ENCODE peak calls at places on chromosome 5, in seven cellular contexts. One of them, this sample, is unnamed.

GRCh38 chr5:2587189-2588031 is 164.1 kb downstream of the IRX2 start:
- DNase-seq in GM23248: no peak
- DNase-seq in left lung: no peak
- DNase-seq in AG04450: no peak
- DNase-seq in aorta: no peak
- DNase-seq in cardiac muscle cell: no peak
- DNase-seq in CD4-positive, CD25-positive, alpha-beta regulatory T cell: no peak
- DNase-seq in this sample: no peak

GRCh38 chr5:139949710-139950109 is 93.4 kb downstream of the NRG2 start:
- DNase-seq in left lung: no peak
- DNase-seq in cardiac muscle cell: no peak
- DNase-seq in GM23248: no peak
- DNase-seq in CD4-positive, CD25-positive, alpha-beta regulatory T cell: no peak
- DNase-seq in AG04450: no peak
- DNase-seq in aorta: no peak
- DNase-seq in this sample: no peak

GRCh38 chr5:169013208-169013728 is 287.7 kb downstream of the SLIT3 start:
- DNase-seq in aorta: no peak
- DNase-seq in left lung: no peak
- DNase-seq in cardiac muscle cell: no peak
- DNase-seq in CD4-positive, CD25-positive, alpha-beta regulatory T cell: no peak
- DNase-seq in AG04450: no peak
- DNase-seq in GM23248: no peak
- DNase-seq in this sample: no peak

GRCh38 chr5:67246108-67246507 is 49.5 kb upstream of the CD180 start:
- DNase-seq in GM23248: peak
- DNase-seq in cardiac muscle cell: peak
- DNase-seq in aorta: no peak
- DNase-seq in CD4-positive, CD25-positive, alpha-beta regulatory T cell: peak
- DNase-seq in AG04450: peak
- DNase-seq in left lung: no peak
- DNase-seq in this sample: no peak

GRCh38 chr5:173885481-173886010 is 2.6 kb upstream of the CPEB4 start:
- DNase-seq in CD4-positive, CD25-positive, alpha-beta regulatory T cell: peak
- DNase-seq in left lung: peak
- DNase-seq in AG04450: no peak
- DNase-seq in GM23248: no peak
- DNase-seq in cardiac muscle cell: peak
- DNase-seq in aorta: no peak
- DNase-seq in this sample: no peak

GRCh38 chr5:60888359-60889061 is 44.4 kb upstream of the ELOVL7 start:
- DNase-seq in cardiac muscle cell: no peak
- DNase-seq in aorta: no peak
- DNase-seq in GM23248: no peak
- DNase-seq in CD4-positive, CD25-positive, alpha-beta regulatory T cell: no peak
- DNase-seq in AG04450: no peak
- DNase-seq in left lung: no peak
- DNase-seq in this sample: no peak

GRCh38 chr5:141785135-141785534 is 93.1 kb downstream of the PCDH1 start:
- DNase-seq in AG04450: no peak
- DNase-seq in CD4-positive, CD25-positive, alpha-beta regulatory T cell: no peak
- DNase-seq in GM23248: no peak
- DNase-seq in cardiac muscle cell: no peak
- DNase-seq in left lung: no peak
- DNase-seq in aorta: no peak
- DNase-seq in this sample: no peak

GRCh38 chr5:112109331-112109993 is 309.6 kb downstream of the EPB41L4A start:
- DNase-seq in AG04450: peak
- DNase-seq in GM23248: peak
- DNase-seq in left lung: peak
- DNase-seq in cardiac muscle cell: peak
- DNase-seq in aorta: no peak
- DNase-seq in CD4-positive, CD25-positive, alpha-beta regulatory T cell: no peak
- DNase-seq in this sample: no peak

GRCh38 chr5:74394924-74395880 is 245.3 kb downstream of the ENC1 start:
- DNase-seq in aorta: no peak
- DNase-seq in left lung: no peak
- DNase-seq in CD4-positive, CD25-positive, alpha-beta regulatory T cell: no peak
- DNase-seq in cardiac muscle cell: no peak
- DNase-seq in AG04450: no peak
- DNase-seq in GM23248: no peak
- DNase-seq in this sample: no peak

GRCh38 chr5:35246928-35247644 is 16.8 kb upstream of the PRLR start:
- DNase-seq in cardiac muscle cell: peak
- DNase-seq in CD4-positive, CD25-positive, alpha-beta regulatory T cell: no peak
- DNase-seq in GM23248: peak
- DNase-seq in AG04450: no peak
- DNase-seq in aorta: peak
- DNase-seq in left lung: no peak
- DNase-seq in this sample: no peak

GRCh38 chr5:142512680-142513042 is 173.2 kb downstream of the FGF1 start:
- DNase-seq in AG04450: no peak
- DNase-seq in left lung: no peak
- DNase-seq in aorta: no peak
- DNase-seq in CD4-positive, CD25-positive, alpha-beta regulatory T cell: no peak
- DNase-seq in GM23248: peak
- DNase-seq in cardiac muscle cell: peak
- DNase-seq in this sample: no peak

GRCh38 chr5:53418844-53419243 is 61.6 kb upstream of the FST start:
- DNase-seq in cardiac muscle cell: peak
- DNase-seq in AG04450: peak
- DNase-seq in left lung: no peak
- DNase-seq in CD4-positive, CD25-positive, alpha-beta regulatory T cell: no peak
- DNase-seq in GM23248: peak
- DNase-seq in aorta: no peak
- DNase-seq in this sample: no peak

GRCh38 chr5:135830384-135831275 is 3.8 kb upstream of the SLC25A48 start:
- DNase-seq in aorta: peak
- DNase-seq in AG04450: no peak
- DNase-seq in cardiac muscle cell: no peak
- DNase-seq in left lung: no peak
- DNase-seq in GM23248: no peak
- DNase-seq in CD4-positive, CD25-positive, alpha-beta regulatory T cell: no peak
- DNase-seq in this sample: no peak

GRCh38 chr5:24005384-24005783 is 498.0 kb downstream of the PRDM9 start:
- DNase-seq in aorta: no peak
- DNase-seq in left lung: no peak
- DNase-seq in CD4-positive, CD25-positive, alpha-beta regulatory T cell: no peak
- DNase-seq in cardiac muscle cell: no peak
- DNase-seq in AG04450: no peak
- DNase-seq in GM23248: peak
- DNase-seq in this sample: no peak

GRCh38 chr5:124847907-124848306 is 101.5 kb upstream of the ZNF608 start:
- DNase-seq in CD4-positive, CD25-positive, alpha-beta regulatory T cell: no peak
- DNase-seq in left lung: no peak
- DNase-seq in cardiac muscle cell: no peak
- DNase-seq in AG04450: no peak
- DNase-seq in aorta: no peak
- DNase-seq in GM23248: no peak
- DNase-seq in this sample: no peak

GRCh38 chr5:8241558-8241957 is 372.6 kb downstream of the MTRR start:
- DNase-seq in cardiac muscle cell: no peak
- DNase-seq in GM23248: no peak
- DNase-seq in CD4-positive, CD25-positive, alpha-beta regulatory T cell: no peak
- DNase-seq in left lung: no peak
- DNase-seq in aorta: no peak
- DNase-seq in AG04450: no peak
- DNase-seq in this sample: no peak

GRCh38 chr5:55600536-55601208 is 65.9 kb upstream of the PLPP1 start:
- DNase-seq in CD4-positive, CD25-positive, alpha-beta regulatory T cell: peak
- DNase-seq in AG04450: no peak
- DNase-seq in aorta: no peak
- DNase-seq in cardiac muscle cell: peak
- DNase-seq in GM23248: peak
- DNase-seq in left lung: no peak
- DNase-seq in this sample: no peak

GRCh38 chr5:180170111-180170809 is 38.8 kb downstream of the RASGEF1C start:
- DNase-seq in GM23248: no peak
- DNase-seq in cardiac muscle cell: no peak
- DNase-seq in aorta: no peak
- DNase-seq in left lung: no peak
- DNase-seq in AG04450: no peak
- DNase-seq in CD4-positive, CD25-positive, alpha-beta regulatory T cell: no peak
- DNase-seq in this sample: no peak

GRCh38 chr5:68287976-68288755 is 72.6 kb downstream of the PIK3R1 start:
- DNase-seq in GM23248: peak
- DNase-seq in CD4-positive, CD25-positive, alpha-beta regulatory T cell: peak
- DNase-seq in AG04450: no peak
- DNase-seq in aorta: peak
- DNase-seq in left lung: peak
- DNase-seq in cardiac muscle cell: peak
- DNase-seq in this sample: peak

GRCh38 chr5:157045601-157046000 is 13.3 kb downstream of the HAVCR1 start:
- DNase-seq in AG04450: no peak
- DNase-seq in cardiac muscle cell: no peak
- DNase-seq in left lung: no peak
- DNase-seq in aorta: no peak
- DNase-seq in CD4-positive, CD25-positive, alpha-beta regulatory T cell: no peak
- DNase-seq in GM23248: no peak
- DNase-seq in this sample: no peak

GRCh38 chr5:78783434-78784130 is 135.0 kb upstream of the LHFPL2 start:
- DNase-seq in left lung: no peak
- DNase-seq in cardiac muscle cell: no peak
- DNase-seq in aorta: no peak
- DNase-seq in CD4-positive, CD25-positive, alpha-beta regulatory T cell: no peak
- DNase-seq in GM23248: peak
- DNase-seq in AG04450: no peak
- DNase-seq in this sample: no peak

GRCh38 chr5:141716468-141716867 is 34.4 kb upstream of the ARAP3 start:
- DNase-seq in CD4-positive, CD25-positive, alpha-beta regulatory T cell: no peak
- DNase-seq in AG04450: no peak
- DNase-seq in cardiac muscle cell: no peak
- DNase-seq in left lung: no peak
- DNase-seq in GM23248: no peak
- DNase-seq in aorta: no peak
- DNase-seq in this sample: no peak

GRCh38 chr5:7754997-7755596 is 95.8 kb downstream of the CFAP90 start:
- DNase-seq in left lung: peak
- DNase-seq in cardiac muscle cell: peak
- DNase-seq in CD4-positive, CD25-positive, alpha-beta regulatory T cell: peak
- DNase-seq in AG04450: no peak
- DNase-seq in aorta: peak
- DNase-seq in GM23248: peak
- DNase-seq in this sample: no peak

GRCh38 chr5:80874162-80874561 is 86.0 kb upstream of the RASGRF2 start:
- DNase-seq in aorta: no peak
- DNase-seq in CD4-positive, CD25-positive, alpha-beta regulatory T cell: no peak
- DNase-seq in left lung: no peak
- DNase-seq in AG04450: no peak
- DNase-seq in cardiac muscle cell: no peak
- DNase-seq in GM23248: no peak
- DNase-seq in this sample: no peak

GRCh38 chr5:15008476-15008875 is 136.9 kb upstream of the ANKH start:
- DNase-seq in cardiac muscle cell: peak
- DNase-seq in left lung: peak
- DNase-seq in CD4-positive, CD25-positive, alpha-beta regulatory T cell: no peak
- DNase-seq in aorta: peak
- DNase-seq in GM23248: peak
- DNase-seq in AG04450: peak
- DNase-seq in this sample: no peak

GRCh38 chr5:101206534-101206933 is 303.5 kb upstream of the ST8SIA4 start:
- DNase-seq in GM23248: no peak
- DNase-seq in AG04450: no peak
- DNase-seq in left lung: no peak
- DNase-seq in cardiac muscle cell: no peak
- DNase-seq in aorta: no peak
- DNase-seq in CD4-positive, CD25-positive, alpha-beta regulatory T cell: no peak
- DNase-seq in this sample: no peak
- H3K27ac ChIP-seq in GM23248: no peak
- H3K27ac ChIP-seq in AG04450: no peak
- H3K27ac ChIP-seq in left lung: no peak
- H3K27ac ChIP-seq in cardiac muscle cell: no peak
- H3K27ac ChIP-seq in aorta: no peak
- H3K27ac ChIP-seq in CD4-positive, CD25-positive, alpha-beta regulatory T cell: no peak
- H3K27ac ChIP-seq in this sample: no peak

GRCh38 chr5:95850391-95850894 is 27.9 kb upstream of the GLRX start:
- DNase-seq in left lung: no peak
- DNase-seq in CD4-positive, CD25-positive, alpha-beta regulatory T cell: no peak
- DNase-seq in GM23248: peak
- DNase-seq in cardiac muscle cell: peak
- DNase-seq in AG04450: no peak
- DNase-seq in aorta: no peak
- DNase-seq in this sample: no peak
- H3K4me3 ChIP-seq in left lung: no peak
- H3K4me3 ChIP-seq in CD4-positive, CD25-positive, alpha-beta regulatory T cell: no peak
- H3K4me3 ChIP-seq in GM23248: no peak
- H3K4me3 ChIP-seq in cardiac muscle cell: no peak
- H3K4me3 ChIP-seq in AG04450: no peak
- H3K4me3 ChIP-seq in aorta: no peak
- H3K4me3 ChIP-seq in this sample: no peak

GRCh38 chr5:90193185-90193822 is 216.3 kb downstream of the CETN3 start:
- DNase-seq in left lung: no peak
- DNase-seq in CD4-positive, CD25-positive, alpha-beta regulatory T cell: no peak
- DNase-seq in aorta: peak
- DNase-seq in cardiac muscle cell: no peak
- DNase-seq in GM23248: no peak
- DNase-seq in AG04450: no peak
- DNase-seq in this sample: no peak

GRCh38 chr5:90185897-90186468 is 223.6 kb downstream of the CETN3 start:
- DNase-seq in cardiac muscle cell: no peak
- DNase-seq in aorta: no peak
- DNase-seq in left lung: no peak
- DNase-seq in AG04450: no peak
- DNase-seq in GM23248: no peak
- DNase-seq in CD4-positive, CD25-positive, alpha-beta regulatory T cell: no peak
- DNase-seq in this sample: no peak

GRCh38 chr5:90191352-90192045 is 218.1 kb downstream of the CETN3 start:
- DNase-seq in cardiac muscle cell: no peak
- DNase-seq in aorta: no peak
- DNase-seq in left lung: no peak
- DNase-seq in CD4-positive, CD25-positive, alpha-beta regulatory T cell: no peak
- DNase-seq in GM23248: no peak
- DNase-seq in AG04450: no peak
- DNase-seq in this sample: no peak
- H3K27ac ChIP-seq in cardiac muscle cell: no peak
- H3K27ac ChIP-seq in aorta: no peak
- H3K27ac ChIP-seq in left lung: no peak
- H3K27ac ChIP-seq in CD4-positive, CD25-positive, alpha-beta regulatory T cell: no peak
- H3K27ac ChIP-seq in GM23248: no peak
- H3K27ac ChIP-seq in AG04450: no peak
- H3K27ac ChIP-seq in this sample: no peak

DNA sequence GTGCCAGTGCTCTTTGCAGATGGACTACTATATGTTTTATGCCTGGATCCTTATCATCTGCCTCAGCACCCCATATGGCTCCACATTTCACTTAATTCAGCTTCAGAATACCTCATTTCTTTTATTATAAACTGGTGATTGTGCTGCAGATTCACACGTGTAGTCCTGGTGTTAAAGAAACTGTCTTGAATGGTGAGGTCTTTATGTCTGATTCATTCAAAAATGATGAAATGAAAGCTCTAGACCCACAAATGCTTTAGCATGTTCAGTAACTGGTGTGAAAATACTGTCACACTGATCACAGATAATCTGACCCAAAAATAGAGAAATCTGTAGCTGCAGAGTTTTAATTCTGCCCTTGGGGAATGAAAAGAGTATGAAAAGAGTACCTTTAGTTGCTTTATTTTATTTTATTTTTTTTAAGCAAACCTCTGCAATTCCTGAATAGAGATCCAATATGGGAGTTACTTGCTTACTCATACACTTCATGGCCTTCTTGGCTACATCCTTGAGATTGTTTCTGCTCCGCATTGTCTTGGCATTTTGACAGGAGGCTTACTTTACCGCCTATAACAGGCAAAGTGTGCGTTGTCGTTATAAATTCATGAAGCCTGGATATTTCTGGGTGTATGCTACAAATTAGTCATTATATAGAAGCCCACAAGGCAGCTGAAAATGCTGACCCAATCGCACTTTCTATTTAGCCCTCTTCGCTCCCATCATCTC is 2.7 kb downstream of the RGMB start:
- DNase-seq in GM23248: peak
- DNase-seq in cardiac muscle cell: peak
- DNase-seq in CD4-positive, CD25-positive, alpha-beta regulatory T cell: no peak
- DNase-seq in aorta: no peak
- DNase-seq in left lung: no peak
- DNase-seq in AG04450: no peak
- DNase-seq in this sample: no peak
- H3K4me3 ChIP-seq in GM23248: peak
- H3K4me3 ChIP-seq in cardiac muscle cell: no peak
- H3K4me3 ChIP-seq in CD4-positive, CD25-positive, alpha-beta regulatory T cell: peak
- H3K4me3 ChIP-seq in aorta: no peak
- H3K4me3 ChIP-seq in left lung: peak
- H3K4me3 ChIP-seq in AG04450: peak
- H3K4me3 ChIP-seq in this sample: no peak